ENCODE peak calls at places on chromosome 3, in eight cellular contexts. One of them, this sample, is unnamed.

GRCh38 chr3:126883241-126883640 is 99.7 kb upstream of the PLXNA1 start:
- DNase-seq in brain microvascular endothelial cell: no peak
- DNase-seq in left lobe of liver: no peak
- DNase-seq in HuH-7.5: no peak
- DNase-seq in activated T-helper 9 cell treated with anti-CD3 and anti-CD28 coated beads, Interleukin-2, amount 50 U/mL, for 16 hours: no peak
- DNase-seq in Daoy: no peak
- DNase-seq in KG1: no peak
- DNase-seq in adipocyte: peak; percentile 48
- DNase-seq in this sample: no peak

GRCh38 chr3:182917134-182917533 is 63.2 kb downstream of the DCUN1D1 start:
- DNase-seq in adipocyte: no peak
- DNase-seq in activated T-helper 9 cell treated with anti-CD3 and anti-CD28 coated beads, Interleukin-2, amount 50 U/mL, for 16 hours: no peak
- DNase-seq in HuH-7.5: no peak
- DNase-seq in KG1: no peak
- DNase-seq in Daoy: no peak
- DNase-seq in brain microvascular endothelial cell: no peak
- DNase-seq in left lobe of liver: no peak
- DNase-seq in this sample: no peak

GRCh38 chr3:184156522-184156955 is 1.4 kb downstream of the DVL3 start:
- DNase-seq in left lobe of liver: no peak
- DNase-seq in HuH-7.5: no peak
- DNase-seq in activated T-helper 9 cell treated with anti-CD3 and anti-CD28 coated beads, Interleukin-2, amount 50 U/mL, for 16 hours: no peak
- DNase-seq in adipocyte: peak; percentile 74
- DNase-seq in Daoy: peak; percentile 42
- DNase-seq in KG1: no peak
- DNase-seq in brain microvascular endothelial cell: peak; percentile 32
- DNase-seq in this sample: no peak

GRCh38 chr3:58800940-58801339 is 134.4 kb upstream of the FAM3D start:
- DNase-seq in brain microvascular endothelial cell: no peak
- DNase-seq in KG1: no peak
- DNase-seq in HuH-7.5: no peak
- DNase-seq in activated T-helper 9 cell treated with anti-CD3 and anti-CD28 coated beads, Interleukin-2, amount 50 U/mL, for 16 hours: no peak
- DNase-seq in Daoy: no peak
- DNase-seq in left lobe of liver: no peak
- DNase-seq in adipocyte: no peak
- DNase-seq in this sample: no peak

GRCh38 chr3:46946856-46947544 is 29.5 kb downstream of the CCDC12 start:
- DNase-seq in left lobe of liver: no peak
- DNase-seq in KG1: no peak
- DNase-seq in brain microvascular endothelial cell: peak; percentile 42
- DNase-seq in Daoy: peak; percentile 77
- DNase-seq in HuH-7.5: no peak
- DNase-seq in activated T-helper 9 cell treated with anti-CD3 and anti-CD28 coated beads, Interleukin-2, amount 50 U/mL, for 16 hours: peak; percentile 55
- DNase-seq in adipocyte: peak; percentile 58
- DNase-seq in this sample: peak; percentile 62

GRCh38 chr3:147298511-147298982 is 107.8 kb downstream of the ZIC4 start:
- DNase-seq in Daoy: peak; percentile 87
- DNase-seq in adipocyte: peak; percentile 99
- DNase-seq in brain microvascular endothelial cell: peak; percentile 98
- DNase-seq in HuH-7.5: no peak
- DNase-seq in left lobe of liver: no peak
- DNase-seq in activated T-helper 9 cell treated with anti-CD3 and anti-CD28 coated beads, Interleukin-2, amount 50 U/mL, for 16 hours: no peak
- DNase-seq in KG1: no peak
- DNase-seq in this sample: no peak

GRCh38 chr3:63387568-63387967 is 109.5 kb downstream of the SYNPR start:
- DNase-seq in HuH-7.5: no peak
- DNase-seq in KG1: no peak
- DNase-seq in brain microvascular endothelial cell: peak; percentile 31
- DNase-seq in left lobe of liver: no peak
- DNase-seq in activated T-helper 9 cell treated with anti-CD3 and anti-CD28 coated beads, Interleukin-2, amount 50 U/mL, for 16 hours: no peak
- DNase-seq in Daoy: peak; percentile 62
- DNase-seq in adipocyte: no peak
- DNase-seq in this sample: no peak

GRCh38 chr3:95899911-95900310 is 914.5 kb upstream of the EPHA6 start:
- DNase-seq in brain microvascular endothelial cell: no peak
- DNase-seq in HuH-7.5: no peak
- DNase-seq in KG1: no peak
- DNase-seq in Daoy: no peak
- DNase-seq in activated T-helper 9 cell treated with anti-CD3 and anti-CD28 coated beads, Interleukin-2, amount 50 U/mL, for 16 hours: no peak
- DNase-seq in left lobe of liver: no peak
- DNase-seq in adipocyte: no peak
- DNase-seq in this sample: no peak

GRCh38 chr3:190012314-190012782 is 108.3 kb downstream of the P3H2 start:
- DNase-seq in activated T-helper 9 cell treated with anti-CD3 and anti-CD28 coated beads, Interleukin-2, amount 50 U/mL, for 16 hours: no peak
- DNase-seq in HuH-7.5: no peak
- DNase-seq in Daoy: peak; percentile 43
- DNase-seq in adipocyte: peak; percentile 45
- DNase-seq in KG1: no peak
- DNase-seq in brain microvascular endothelial cell: peak; percentile 28
- DNase-seq in left lobe of liver: no peak
- DNase-seq in this sample: no peak

This sample was measured in CD4-positive, alpha-beta T cell.